ENCODE peak calls at places on chromosomes 7 and 10, in five cellular contexts. X is GM12878, Y is A549, N is K562, U is HepG2. K is an unnamed sample.

GRCh38 chr7:4809691-4810090 is 34.3 kb downstream of the AP5Z1 start:
- DNase-seq in X (no peak), Y (no peak), N (no peak), U (no peak), K (no peak)

GRCh38 chr7:121178452-121178851 is 150.3 kb upstream of the WNT16 start:
- DNase-seq in X (no peak), Y (no peak), N (no peak), U (no peak), K (no peak)

GRCh38 chr7:123260428-123260960 is 60.7 kb upstream of the SLC13A1 start:
- DNase-seq in X (no peak), Y (no peak), N (no peak), U (no peak), K (no peak)

GRCh38 chr10:28925154-28925663 is 247.9 kb downstream of the BAMBI start:
- DNase-seq in X (no peak), Y (no peak), N (no peak), U (no peak), K (peak; percentile 74)

GRCh38 chr10:19904202-19904661 is 88.0 kb downstream of the PLXDC2 start:
- DNase-seq in X (peak; percentile 27), Y (no peak), N (no peak), U (no peak), K (no peak)

GRCh38 chr7:21675255-21675654 is 132.4 kb downstream of the DNAH11 start:
- DNase-seq in X (no peak), Y (no peak), N (no peak), U (no peak), K (no peak)

GRCh38 chr10:80497187-80498038 is 40.3 kb upstream of the SH2D4B start:
- DNase-seq in X (no peak), Y (no peak), N (peak; percentile 96), U (no peak), K (no peak)

GRCh38 chr7:98174334-98175259 is 36.6 kb upstream of the BHLHA15 start:
- DNase-seq in X (no peak), Y (no peak), N (no peak), U (no peak), K (no peak)

GRCh38 chr7:125061-125471 is 67.3 kb upstream of the FAM20C start:
- DNase-seq in X (no peak), Y (no peak), N (no peak), U (no peak), K (no peak)

GRCh38 chr7:134298902-134299683 is 17.6 kb downstream of the SLC35B4 start:
- DNase-seq in X (no peak), Y (no peak), N (no peak), U (no peak), K (no peak)

GRCh38 chr7:8035647-8036518 is 67.3 kb downstream of the GLCCI1 start:
- DNase-seq in X (peak; percentile 23), Y (peak; percentile 35), N (no peak), U (peak; percentile 44), K (peak; percentile 64)

GRCh38 chr10:106956216-106956915 is 208.1 kb downstream of the SORCS1 start:
- DNase-seq in X (no peak), Y (no peak), N (no peak), U (no peak), K (peak; percentile 12)

GRCh38 chr7:55271069-55271468 is 94.1 kb upstream of the LANCL2 start:
- DNase-seq in X (no peak), Y (peak; percentile 16), N (peak; percentile 5), U (no peak), K (peak; percentile 22)

GRCh38 chr7:26898917-26899316 is 34.5 kb upstream of the SKAP2 start:
- DNase-seq in X (no peak), Y (no peak), N (no peak), U (no peak), K (no peak)

GRCh38 chr7:12957487-12957886 is 270.1 kb downstream of the ARL4A start:
- DNase-seq in X (no peak), Y (no peak), N (peak; percentile 66), U (no peak), K (no peak)

GRCh38 chr10:110864662-110865140 is 7.0 kb upstream of the PDCD4 start:
- DNase-seq in X (peak; percentile 97), Y (no peak), N (no peak), U (no peak), K (no peak)

GRCh38 chr10:130812381-130813148 is 499.0 kb downstream of the TCERG1L start:
- DNase-seq in X (no peak), Y (no peak), N (no peak), U (no peak), K (no peak)

DNA sequence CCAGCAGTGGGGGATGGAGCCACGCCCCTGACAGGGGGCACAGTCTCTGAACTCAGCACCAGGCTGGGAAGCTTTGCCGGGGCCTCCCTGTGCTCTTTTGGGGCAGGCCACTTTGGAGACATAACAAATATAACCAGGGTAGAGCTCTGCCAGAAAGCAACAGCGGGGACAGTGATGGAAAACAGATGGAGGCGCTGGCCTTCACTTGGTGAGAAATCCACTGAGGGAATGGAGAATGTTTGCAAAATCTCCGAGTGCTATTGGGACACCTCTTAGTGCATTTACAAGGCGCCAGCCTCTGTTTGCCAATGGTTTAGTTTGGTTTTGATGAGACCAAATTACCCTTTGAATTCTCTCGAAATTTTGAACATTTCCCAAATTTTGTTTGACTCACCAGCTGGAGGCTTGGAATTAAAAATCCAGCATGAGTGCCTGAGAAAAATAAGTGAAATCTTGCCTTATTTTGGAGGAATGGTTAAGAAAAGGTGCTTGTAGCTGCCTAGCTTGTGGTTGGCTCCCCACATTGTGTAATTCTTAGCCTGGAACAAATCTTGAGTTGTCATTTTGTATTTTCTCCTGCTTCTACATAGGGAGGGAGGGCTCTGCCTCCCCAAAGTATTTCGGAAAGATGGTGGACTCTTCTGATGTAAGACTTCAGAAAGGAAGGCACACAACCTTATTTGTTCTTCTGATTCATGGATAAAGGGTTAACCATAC is 980.5 kb downstream of the LRMDA start:
- DNase-seq in X (no peak), Y (no peak), N (no peak), U (no peak), K (no peak)
- TF ChIP-seq JUNB in X (no peak), Y (no peak), N (no peak), U (no peak), K (no peak)

GRCh38 chr7:141549582-141549981 is 1.6 kb upstream of the AGK start:
- DNase-seq in X (no peak), Y (no peak), N (no peak), U (no peak), K (no peak)

GRCh38 chr7:141550694-141551079 is 523 bp upstream of the AGK start:
- DNase-seq in X (no peak), Y (peak; percentile 7), N (peak; percentile 35), U (no peak), K (peak; percentile 28)

GRCh38 chr7:141551773-141552162 is 558 bp downstream of the AGK start:
- DNase-seq in X (no peak), Y (no peak), N (no peak), U (no peak), K (no peak)

DNA sequence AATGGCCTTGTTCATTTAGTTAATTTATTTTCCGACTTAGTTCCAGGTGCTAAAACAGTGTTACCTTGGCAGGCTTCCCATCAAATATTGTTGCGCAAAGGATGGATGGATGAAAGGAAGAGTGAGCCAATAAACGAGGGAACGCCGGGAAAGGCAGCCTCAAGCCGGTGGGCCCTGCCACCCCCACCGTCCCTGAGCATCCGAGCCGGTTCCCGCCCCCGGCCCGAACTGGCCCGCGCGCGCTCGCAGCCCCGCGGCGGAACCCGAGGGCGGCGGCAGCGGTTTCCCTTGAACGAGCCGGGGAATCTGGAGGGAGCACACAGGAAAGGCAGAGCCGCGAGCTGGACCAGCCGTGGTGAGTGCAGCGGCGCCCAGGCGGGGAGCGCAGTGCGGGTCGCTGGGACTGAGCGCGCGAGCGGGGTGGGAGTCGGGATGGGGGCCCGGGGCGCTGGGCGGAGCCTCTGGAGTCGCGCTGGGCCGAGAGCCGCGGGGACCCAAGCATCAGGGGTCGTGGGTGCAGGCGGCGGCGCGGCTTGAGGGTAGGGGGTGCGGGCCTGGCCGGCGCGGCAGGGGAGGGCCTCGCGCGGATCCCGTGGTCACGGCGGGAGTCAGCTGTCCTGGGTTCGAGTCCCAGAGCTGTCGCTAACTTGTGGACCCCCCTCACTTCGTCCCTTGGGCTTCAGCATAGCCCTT is at the start of gene AGK:
- DNase-seq in X (no peak), Y (peak; percentile 81), N (peak; percentile 92), U (peak; percentile 53), K (peak; percentile 91)
- TF ChIP-seq CTCF in X (no peak), Y (no peak), N (no peak), U (peak; percentile 19), K (no peak)

GRCh38 chr10:109823196-109823595 is 100.1 kb downstream of the XPNPEP1 start:
- DNase-seq in X (no peak), Y (no peak), N (no peak), U (no peak), K (no peak)
- TF ChIP-seq JUNB in X (no peak), Y (no peak), N (no peak), U (no peak), K (no peak)

DNA sequence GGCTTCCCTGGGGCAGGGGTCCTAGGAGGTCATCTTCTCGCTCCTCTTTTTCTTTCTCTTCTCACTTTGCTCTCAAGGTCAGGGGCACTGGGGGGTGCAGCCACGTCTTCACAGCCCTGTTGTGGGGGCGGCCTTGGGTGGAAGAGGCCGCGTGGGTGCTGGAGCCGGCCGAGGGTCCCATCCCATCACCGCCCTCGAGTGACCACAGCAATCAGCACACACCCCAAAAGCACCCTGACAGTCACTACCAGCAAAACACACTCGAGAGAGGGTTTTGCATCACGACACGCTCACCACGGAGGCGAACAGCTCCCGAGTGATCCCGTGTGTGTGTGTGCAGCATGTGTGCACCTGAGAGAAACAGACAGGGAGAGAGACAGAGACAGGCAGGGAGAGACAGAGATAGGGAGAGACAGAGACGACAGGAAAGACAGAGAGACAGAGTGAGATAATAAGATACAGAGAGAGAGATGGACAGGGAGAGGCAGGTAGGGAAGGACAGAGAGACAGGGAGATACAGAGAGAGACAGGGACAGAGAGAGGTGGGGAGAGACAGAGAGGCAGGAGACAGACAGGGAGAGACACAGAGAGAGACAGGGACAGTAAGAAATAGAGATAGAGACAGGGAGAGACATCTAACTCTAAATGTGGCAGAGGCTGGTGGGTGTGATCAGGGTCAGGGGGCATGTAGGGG is 100.9 kb downstream of the WDR37 start:
- DNase-seq in X (no peak), Y (no peak), N (no peak), U (no peak), K (no peak)
- TF ChIP-seq CTCF in X (no peak), Y (no peak), N (no peak), U (no peak), K (no peak)

GRCh38 chr7:3592438-3593134 is 291.5 kb downstream of the SDK1 start:
- DNase-seq in X (no peak), Y (no peak), N (no peak), U (peak; percentile 13), K (no peak)
- TF ChIP-seq JUNB in X (no peak), Y (no peak), N (no peak), U (no peak), K (no peak)

DNA sequence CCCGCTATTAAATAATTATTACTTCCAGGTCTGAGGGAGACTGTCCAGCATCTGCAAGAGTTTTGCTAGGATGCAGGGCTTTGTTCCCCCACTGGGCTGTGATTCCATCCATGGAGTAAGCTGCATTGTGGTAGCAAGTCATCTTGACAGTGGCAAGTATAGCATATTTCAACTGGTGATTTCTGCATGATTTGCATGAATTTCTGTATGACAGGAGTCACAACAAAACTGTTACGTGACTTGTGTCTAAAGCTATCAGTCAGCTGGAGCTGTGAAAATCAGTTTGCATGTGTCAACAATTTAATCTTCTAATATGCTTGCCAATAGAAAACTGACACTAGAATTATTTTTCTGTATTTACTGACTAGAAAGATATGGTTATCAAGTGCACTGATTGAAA is 344.3 kb downstream of the AUTS2 start:
- DNase-seq in X (no peak), Y (no peak), N (no peak), U (no peak), K (no peak)
- TF ChIP-seq CTCF in X (no peak), Y (no peak), N (no peak), U (no peak), K (no peak)

GRCh38 chr7:82012453-82012852 is 242.6 kb upstream of the HGF start:
- DNase-seq in X (no peak), Y (no peak), N (no peak), U (no peak), K (no peak)
- TF ChIP-seq JUNB in X (no peak), Y (no peak), N (no peak), U (no peak), K (no peak)